ENCODE peak calls at places on chromosomes 12 and 14, in four cellular contexts. B, M, Y and N are unnamed samples.

GRCh38 chr14:38207830-38208815 is at the start of gene SSTR1:
- DNase-seq in M (no peak), Y (no peak), B (no peak), N (no peak)

GRCh38 chr14:104037074-104037473 is 48.4 kb upstream of the ASPG start:
- DNase-seq in B (no peak), Y (no peak), M (no peak), N (no peak)

GRCh38 chr14:31391977-31392503 is 28.3 kb downstream of the HEATR5A start:
- DNase-seq in M (no peak), B (no peak), Y (no peak), N (no peak)

GRCh38 chr12:8771072-8771471 is 51.3 kb upstream of the A2ML1 start:
- DNase-seq in Y (no peak), M (no peak), B (no peak), N (no peak)

GRCh38 chr12:108425238-108425795 is 86.2 kb upstream of the CMKLR1 start:
- DNase-seq in M (no peak), Y (no peak), B (no peak), N (no peak)

GRCh38 chr14:36988568-36988967 is 183.8 kb downstream of the SLC25A21 start:
- DNase-seq in B (no peak), M (no peak), Y (no peak), N (no peak)

GRCh38 chr12:116693259-116694227 is 44.3 kb downstream of the SPRING1 start:
- DNase-seq in Y (no peak), M (no peak), B (no peak), N (no peak)

GRCh38 chr12:45049912-45050318 is 984 bp downstream of the DBX2 start:
- DNase-seq in M (no peak), B (no peak), Y (no peak), N (no peak)